ENCODE peak calls at places on chromosomes 16 and 17, in seven cellular contexts. D is A549, Z is H1, F is K562, P is HCT116, Y is HepG2, J is SK-N-SH. N is an unnamed sample.

GRCh38 chr17:66865151-66865550 is 30.2 kb downstream of the CACNG5 start:
- DNase-seq in J (no peak), Y (no peak), F (no peak), Z (no peak), D (no peak), P (no peak), N (no peak)

GRCh38 chr16:23182206-23182674 is 305 bp upstream of the SCNN1G start:
- DNase-seq in Z (peak; percentile 84), J (peak; percentile 95), P (peak; percentile 57), F (peak; percentile 65), Y (peak; percentile 62), D (peak; percentile 78), N (peak; percentile 56)

GRCh38 chr17:54968954-54969400 is 412 bp downstream of the STXBP4 start:
- DNase-seq in Y (peak; percentile 32), Z (no peak), J (peak; percentile 69), P (no peak), D (no peak), F (peak; percentile 41), N (no peak)

GRCh38 chr17:48358203-48358602 is 71.8 kb downstream of the SKAP1 start:
- DNase-seq in D (no peak), J (no peak), P (no peak), Y (no peak), F (no peak), Z (no peak), N (no peak)

GRCh38 chr17:80119271-80119791 is 17.9 kb downstream of the GAA start:
- DNase-seq in P (no peak), D (no peak), Y (no peak), J (peak; percentile 44), Z (no peak), F (no peak), N (no peak)

GRCh38 chr16:15950167-15950854 is 895 bp downstream of the ABCC1 start:
- DNase-seq in D (no peak), J (peak; percentile 68), P (no peak), F (peak; percentile 66), Y (peak; percentile 40), Z (no peak), N (peak; percentile 61)

GRCh38 chr16:28482026-28482425 is 9.8 kb downstream of the CLN3 start:
- DNase-seq in J (no peak), P (no peak), F (no peak), Z (no peak), Y (no peak), D (no peak), N (no peak)

GRCh38 chr16:21162661-21163151 is 4.2 kb downstream of the LDAF1 start:
- DNase-seq in Y (no peak), J (no peak), D (no peak), F (no peak), P (no peak), Z (no peak), N (no peak)

GRCh38 chr16:89324056-89325010 is 106.8 kb downstream of the ZNF778 start:
- DNase-seq in Y (no peak), J (no peak), Z (no peak), F (no peak), D (no peak), P (no peak), N (no peak)

GRCh38 chr16:57683599-57684545 is 10.7 kb upstream of the DRC7 start:
- DNase-seq in F (no peak), Y (no peak), J (no peak), P (no peak), D (no peak), Z (no peak), N (no peak)

GRCh38 chr17:57593739-57594462 is 151.2 kb downstream of the CCDC182 start:
- DNase-seq in Z (no peak), J (no peak), F (no peak), P (no peak), Y (no peak), D (no peak), N (no peak)

GRCh38 chr16:22071352-22071923 is 20.9 kb upstream of the VWA3A start:
- DNase-seq in D (no peak), F (no peak), Y (no peak), Z (no peak), P (no peak), J (no peak), N (peak; percentile 25)

GRCh38 chr17:41301916-41302901 is at the start of gene KRTAP29-1:
- DNase-seq in Z (no peak), F (no peak), D (no peak), P (no peak), J (no peak), Y (no peak), N (no peak)
- H3K4me2 ChIP-seq in Z (no peak within 1 kb of the TSS), F (no peak within 1 kb of the TSS), D (no peak within 1 kb of the TSS), P (no peak within 1 kb of the TSS), J (no peak within 1 kb of the TSS), Y (no peak within 1 kb of the TSS), N (no peak within 1 kb of the TSS)

DNA sequence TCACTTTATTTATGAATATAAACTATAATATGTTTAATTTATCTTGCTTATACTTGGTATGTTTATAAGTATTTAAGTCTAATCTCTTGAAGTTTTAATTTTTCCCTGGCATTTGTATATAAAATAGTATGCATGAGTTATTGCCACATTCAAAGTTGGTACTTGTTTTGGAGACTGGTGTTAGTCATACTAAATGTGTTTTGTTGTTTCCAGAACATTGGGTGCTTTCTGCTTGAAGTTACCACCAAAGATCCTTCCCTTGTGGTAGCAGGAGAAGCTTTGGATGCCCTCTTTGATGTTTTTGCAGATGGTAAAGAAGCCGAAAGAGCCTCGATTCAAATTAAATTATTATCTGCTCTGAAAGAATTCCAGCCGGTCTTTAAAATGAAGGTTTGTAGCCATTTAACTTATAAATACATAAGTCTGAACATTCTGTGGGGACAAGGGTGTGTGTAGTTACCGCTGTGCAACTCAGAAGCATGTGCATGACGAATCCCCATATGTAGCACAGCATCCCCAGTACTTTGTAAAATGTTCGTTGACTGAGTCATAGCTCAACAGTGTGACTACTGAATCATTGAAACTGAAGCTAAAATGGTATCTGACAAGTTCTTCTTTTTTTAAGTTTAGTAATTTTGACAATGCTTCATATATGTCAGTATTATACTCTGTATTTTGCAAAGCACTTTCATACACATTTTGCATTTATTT is 36.4 kb downstream of the HEATR3 start:
- DNase-seq in F (no peak), Y (no peak), J (no peak), P (no peak), D (no peak), Z (no peak), N (no peak)
- TF ChIP-seq MAX in F (no peak), Y (no peak), J (peak; percentile 27), P (no peak), D (no peak), Z (no peak), N (no peak)

GRCh38 chr17:18960803-18961511 is 9.0 kb downstream of the SLC5A10 start:
- DNase-seq in P (no peak), J (peak; percentile 93), Z (peak; percentile 50), Y (peak; percentile 59), F (peak; percentile 82), D (peak; percentile 77), N (peak; percentile 64)
- H3K4me2 ChIP-seq in P (no peak overlapping the region), J (no peak overlapping the region), Z (no peak overlapping the region), Y (peak overlapping the region; percentile 4), F (no peak overlapping the region), D (peak overlapping the region; percentile 27), N (no peak overlapping the region)

GRCh38 chr17:77393867-77394539 is 253.2 kb downstream of the SEC14L1 start:
- DNase-seq in P (no peak), F (no peak), Z (no peak), J (no peak), D (no peak), Y (no peak), N (no peak)
- TF ChIP-seq MAX in P (no peak), F (no peak), Z (no peak), J (no peak), D (no peak), Y (no peak), N (no peak)

GRCh38 chr17:18363021-18363941 is at the start of gene SHMT1:
- DNase-seq in J (peak; percentile 98), Y (peak; percentile 90), D (peak; percentile 94), Z (peak; percentile 92), P (peak; percentile 82), F (peak; percentile 94), N (peak; percentile 90)

GRCh38 chr17:18362509-18363020 is 785 bp downstream of the SHMT1 start:
- DNase-seq in P (no peak), D (peak; percentile 34), Z (no peak), Y (peak; percentile 76), J (peak; percentile 70), F (peak; percentile 25), N (peak; percentile 23)

GRCh38 chr17:18361837-18362380 is 1.4 kb downstream of the SHMT1 start:
- DNase-seq in Y (no peak), D (no peak), J (no peak), F (no peak), Z (no peak), P (no peak), N (no peak)

GRCh38 chr17:18360518-18360917 is 2.8 kb downstream of the SHMT1 start:
- DNase-seq in Y (no peak), Z (no peak), F (no peak), P (no peak), J (no peak), D (no peak), N (no peak)

DNA sequence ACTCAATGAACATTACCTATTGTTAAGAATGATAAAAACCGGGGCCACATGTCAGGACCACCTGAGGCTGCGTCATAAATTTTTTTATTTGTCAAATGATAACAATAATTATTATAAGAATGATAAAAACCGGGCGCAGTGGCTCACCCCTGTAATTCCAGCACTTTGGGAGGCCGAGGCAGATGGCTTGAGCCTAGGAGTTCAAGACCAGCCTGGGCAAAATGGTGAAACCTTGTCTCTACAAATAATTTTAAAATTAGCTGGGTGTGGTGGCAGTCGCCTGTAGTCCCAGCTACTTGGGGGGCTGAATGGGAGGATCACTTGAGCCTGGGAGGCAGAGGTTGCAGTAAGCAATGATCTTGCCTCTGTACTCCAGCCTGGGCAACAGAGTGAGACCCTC is 816 bp upstream of the SHMT1 start:
- DNase-seq in Y (no peak), F (no peak), Z (no peak), D (no peak), J (no peak), P (no peak), N (no peak)
- H3K4me2 ChIP-seq in Y (no peak overlapping the region), F (no peak overlapping the region), Z (no peak overlapping the region), D (peak overlapping the region; percentile 74), J (no peak overlapping the region), P (peak overlapping the region; percentile 81), N (no peak overlapping the region)

GRCh38 chr17:14396542-14396941 is 95.7 kb downstream of the HS3ST3B1 start:
- DNase-seq in F (no peak), Z (no peak), P (no peak), Y (no peak), J (no peak), D (peak; percentile 14), N (no peak)
- TF ChIP-seq MAX in F (no peak), Z (no peak), P (no peak), Y (no peak), J (no peak), D (no peak), N (no peak)

N was measured in endothelial cell of umbilical vein.